ENCODE peak calls at places on chromosomes 3 and 15, in nine cellular contexts. N is tibial nerve, J is gastrocnemius medialis, V is stomach, A is sigmoid colon, E is transverse colon, M is vagina, G is adrenal gland, R is ovary. L is an unnamed sample.

GRCh38 chr15:95265419-95265997 is 1034.1 kb downstream of the MCTP2 start:
- DNase-seq in V (no peak), J (no peak), R (no peak), N (no peak), M (no peak), A (no peak), G (no peak), E (no peak), L (no peak)

GRCh38 chr15:69973102-69973714 is 124.5 kb downstream of the TLE3 start:
- DNase-seq in N (no peak), E (no peak), M (no peak), J (no peak), R (no peak), V (no peak), A (no peak), G (no peak), L (no peak)

GRCh38 chr3:108159128-108159527 is 63.1 kb downstream of the IFT57 start:
- DNase-seq in E (no peak), R (no peak), M (no peak), G (no peak), V (no peak), N (no peak), A (no peak), J (no peak), L (no peak)

GRCh38 chr3:143648708-143649107 is 199.6 kb downstream of the SLC9A9 start:
- DNase-seq in G (no peak), E (no peak), N (no peak), V (no peak), J (no peak), A (no peak), M (no peak), R (no peak), L (no peak)

GRCh38 chr3:14636496-14637087 is 15.0 kb upstream of the CCDC174 start:
- DNase-seq in A (no peak), J (no peak), N (no peak), M (no peak), V (no peak), R (no peak), G (no peak), E (no peak), L (no peak)

GRCh38 chr15:68383161-68384074 is 48.5 kb downstream of the ITGA11 start:
- DNase-seq in M (no peak), E (peak), G (peak), J (no peak), N (peak), A (peak), R (no peak), V (peak), L (no peak)

GRCh38 chr3:175957427-175957826 is 1098.3 kb downstream of the NAALADL2 start:
- DNase-seq in R (no peak), G (no peak), J (no peak), N (no peak), V (no peak), M (no peak), E (no peak), A (no peak), L (no peak)

GRCh38 chr3:109643590-109643989 is 306.2 kb upstream of the DPPA4 start:
- DNase-seq in N (no peak), G (peak), R (no peak), J (no peak), M (no peak), E (no peak), A (no peak), V (no peak), L (no peak)

GRCh38 chr3:174863488-174863887 is 4.4 kb downstream of the NAALADL2 start:
- DNase-seq in N (no peak), M (no peak), J (no peak), E (no peak), A (no peak), R (no peak), V (no peak), G (no peak), L (peak)

GRCh38 chr15:57376695-57377477 is 581 bp downstream of the CGNL1 start:
- DNase-seq in M (no peak), A (peak), J (no peak), N (peak), E (no peak), V (no peak), R (peak), G (peak), L (peak)

GRCh38 chr15:47794266-47794914 is 77.1 kb downstream of the SEMA6D start:
- DNase-seq in N (no peak), V (no peak), M (no peak), E (no peak), G (no peak), J (no peak), A (no peak), R (no peak), L (no peak)

GRCh38 chr3:146156801-146157310 is 4.1 kb downstream of the PLOD2 start:
- DNase-seq in G (no peak), J (no peak), A (no peak), V (peak), R (no peak), N (no peak), M (no peak), E (peak), L (no peak)

GRCh38 chr3:47133641-47134040 is 30.3 kb downstream of the SETD2 start:
- DNase-seq in N (no peak), G (no peak), M (no peak), R (no peak), A (no peak), V (no peak), J (no peak), E (no peak), L (no peak)

DNA sequence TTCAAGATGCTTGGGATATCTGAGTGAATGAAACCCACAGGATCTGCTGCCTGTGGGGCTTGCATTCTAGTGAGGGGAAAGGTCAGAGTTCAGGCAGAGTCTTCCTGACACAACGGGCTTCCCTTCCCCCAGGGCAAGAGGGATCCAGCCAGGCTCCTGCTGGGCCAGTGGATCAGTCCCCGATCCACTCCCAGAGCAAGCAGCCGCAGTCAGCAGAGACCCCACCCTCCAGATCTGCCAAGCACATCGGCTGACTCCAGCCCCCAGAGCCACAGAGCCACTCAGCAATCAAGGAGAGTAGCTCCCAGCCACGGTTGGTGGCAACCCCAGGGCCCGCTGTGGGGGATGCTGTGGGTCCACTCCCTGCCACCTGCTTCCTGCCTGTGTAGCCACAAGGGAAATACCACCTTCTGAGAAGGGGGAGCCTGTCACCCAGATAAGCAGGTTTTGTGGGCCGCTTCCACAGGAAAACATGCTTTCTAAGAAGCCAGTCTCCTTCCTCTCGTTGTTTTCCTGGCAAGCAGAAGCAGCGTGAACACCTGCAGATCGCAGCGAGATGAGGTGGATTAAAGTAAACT is 44.9 kb downstream of the CPN2 start:
- DNase-seq in M (no peak), G (no peak), A (peak), N (no peak), E (no peak), V (no peak), R (no peak), J (no peak), L (no peak)
- TF ChIP-seq POLR2A in M (no peak), G (no peak), A (no peak), N (no peak), E (no peak), V (no peak), R (no peak), J (no peak), L (no peak)

GRCh38 chr15:60095711-60096110 is 91.6 kb downstream of the FOXB1 start:
- DNase-seq in A (no peak), V (no peak), R (no peak), E (no peak), M (no peak), J (no peak), G (no peak), N (no peak), L (no peak)
- H3K27ac ChIP-seq in A (no peak), V (no peak), R (no peak), E (no peak), M (no peak), J (no peak), G (no peak), N (no peak), L (no peak)

GRCh38 chr3:197957775-197958103 is 2.3 kb upstream of the LMLN start:
- DNase-seq in N (no peak), M (no peak), J (no peak), V (no peak), E (no peak), R (no peak), G (no peak), A (no peak), L (no peak)
- TF ChIP-seq POLR2A in N (no peak), M (no peak), J (no peak), V (no peak), E (peak), R (no peak), G (no peak), A (no peak), L (no peak)

DNA sequence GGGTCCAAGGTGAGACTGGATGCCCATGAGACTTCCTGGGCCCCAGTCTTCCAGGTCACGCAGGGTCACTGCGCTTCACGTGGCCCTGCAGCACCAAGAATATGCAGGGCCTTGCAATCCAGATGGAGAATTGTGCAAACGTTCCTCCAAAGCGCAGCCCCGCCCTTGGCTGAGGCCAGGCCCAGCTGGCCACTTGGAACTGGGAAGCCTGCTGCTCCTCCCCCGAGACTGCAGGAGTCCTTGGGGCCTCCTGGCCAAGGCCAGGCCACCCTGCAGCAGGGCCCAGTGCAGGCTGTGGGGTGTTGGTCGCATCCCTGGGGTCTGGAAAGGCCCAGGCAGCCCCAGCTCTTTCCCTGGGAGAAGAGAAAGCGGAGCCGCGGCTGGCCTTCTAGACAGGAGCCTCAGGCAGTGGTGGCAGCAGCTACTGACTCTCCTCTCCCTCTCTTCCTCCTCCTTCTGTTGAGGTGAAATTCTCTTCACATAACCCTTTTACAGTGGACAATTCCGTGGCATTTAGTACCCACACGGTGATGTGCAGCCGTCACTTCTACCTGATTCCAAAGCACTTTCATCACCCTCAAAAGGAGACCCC is 103.7 kb downstream of the TMEM266 start:
- DNase-seq in J (peak), N (peak), M (no peak), E (peak), R (peak), V (peak), A (peak), G (peak), L (no peak)
- H3K27ac ChIP-seq in J (peak), N (no peak), M (peak), E (peak), R (peak), V (peak), A (peak), G (peak), L (peak)

GRCh38 chr15:89630974-89631901 is 24.0 kb downstream of the KIF7 start:
- DNase-seq in J (no peak), G (peak), M (peak), A (no peak), R (no peak), V (peak), E (no peak), N (no peak), L (no peak)
- TF ChIP-seq POLR2A in J (no peak), G (no peak), M (no peak), A (no peak), R (no peak), V (no peak), E (no peak), N (no peak), L (no peak)

DNA sequence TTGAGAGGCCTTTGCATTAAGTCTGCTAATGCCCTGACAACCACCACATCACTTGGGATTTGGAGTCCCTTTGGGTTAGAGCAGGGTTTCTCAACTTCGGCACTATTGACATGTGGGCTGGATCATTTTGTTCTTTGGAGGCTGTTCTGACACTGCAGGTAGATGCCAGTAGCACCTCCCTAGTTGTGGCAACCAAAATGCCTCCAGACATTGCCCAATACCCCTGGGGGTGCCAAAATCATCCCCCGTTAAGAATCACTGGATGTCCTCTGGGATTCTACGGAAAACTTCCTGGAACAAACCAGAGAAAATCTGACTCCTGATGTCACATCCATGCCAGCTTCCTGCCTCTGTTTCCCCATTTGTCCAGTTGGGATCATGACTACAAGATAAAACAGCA is 37.2 kb upstream of the BLM start:
- DNase-seq in A (peak), V (no peak), R (no peak), N (peak), E (no peak), J (no peak), M (no peak), G (no peak), L (no peak)
- H3K27ac ChIP-seq in A (no peak), V (peak), R (no peak), N (peak), E (no peak), J (no peak), M (peak), G (peak), L (peak)

GRCh38 chr3:27594096-27594690 is 110.0 kb upstream of the SLC4A7 start:
- DNase-seq in N (no peak), J (no peak), G (no peak), A (no peak), R (no peak), M (no peak), E (no peak), V (no peak), L (no peak)
- TF ChIP-seq POLR2A in N (no peak), J (no peak), G (no peak), A (no peak), R (no peak), M (no peak), E (no peak), V (no peak), L (no peak)

GRCh38 chr15:63324770-63325169 is 47.4 kb downstream of the APH1B start:
- DNase-seq in R (no peak), E (no peak), M (no peak), A (no peak), G (no peak), V (no peak), J (no peak), N (no peak), L (no peak)

GRCh38 chr15:63321462-63321861 is 44.1 kb downstream of the APH1B start:
- DNase-seq in G (no peak), A (no peak), V (no peak), R (no peak), E (no peak), M (no peak), J (no peak), N (no peak), L (no peak)

GRCh38 chr15:63327648-63328421 is 50.4 kb downstream of the APH1B start:
- DNase-seq in V (no peak), N (no peak), A (no peak), E (no peak), R (no peak), G (no peak), J (no peak), M (no peak), L (no peak)

GRCh38 chr15:63322541-63322940 is 45.1 kb downstream of the APH1B start:
- DNase-seq in V (no peak), E (peak), G (peak), A (peak), R (peak), N (peak), M (no peak), J (no peak), L (no peak)

GRCh38 chr15:63323798-63324651 is 46.6 kb downstream of the APH1B start:
- DNase-seq in N (no peak), R (no peak), E (no peak), V (no peak), M (no peak), A (no peak), J (no peak), G (peak), L (no peak)
- H3K27ac ChIP-seq in N (no peak), R (no peak), E (no peak), V (no peak), M (no peak), A (no peak), J (no peak), G (no peak), L (peak)

GRCh38 chr15:43329960-43330779 is at the start of gene LCMT2:
- DNase-seq in J (peak), V (peak), R (peak), E (peak), G (peak), M (no peak), N (peak), A (peak), L (peak)
- TF ChIP-seq POLR2A in J (peak), V (no peak), R (peak), E (peak), G (peak), M (no peak), N (peak), A (peak), L (no peak)

DNA sequence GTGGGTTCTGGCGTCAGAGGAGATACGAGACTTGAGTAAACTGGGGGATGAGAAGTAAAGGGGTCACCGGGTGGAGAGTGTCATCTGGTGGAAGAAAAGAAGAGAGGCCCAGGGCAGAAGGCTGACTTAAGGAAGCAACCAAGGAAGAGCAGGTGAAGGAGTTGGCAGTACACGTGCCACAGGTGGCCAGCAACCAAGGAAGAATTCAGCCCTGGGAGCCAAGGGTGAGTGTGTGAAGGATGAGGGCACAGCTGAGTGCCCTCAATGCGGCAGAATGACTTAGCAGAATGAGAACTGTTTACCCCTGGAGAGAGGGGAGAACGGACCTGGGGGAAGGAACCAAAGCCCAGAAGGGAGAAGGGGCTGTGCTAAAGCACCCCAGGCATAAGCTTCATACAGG is 71.3 kb downstream of the WHAMM start:
- DNase-seq in G (no peak), R (no peak), M (no peak), V (no peak), A (no peak), J (no peak), N (no peak), E (no peak), L (no peak)
- H3K27ac ChIP-seq in G (no peak), R (no peak), M (no peak), V (no peak), A (no peak), J (peak), N (no peak), E (no peak), L (no peak)

L was measured in breast epithelium.